ENCODE peak calls at places on chromosome 21, in eight cellular contexts. G is PC-3; N is IMR-90; V is psoas muscle; M is lung; Q is CD8-positive, alpha-beta memory T cell; K is ovary; L is tibial artery. E is an unnamed sample. For H3K36me3, the result is how much of the 10 kb centered on the place peaks cover.

GRCh38 chr21:36480618-36481017 is 696 bp upstream of the CLDN14 start:
- DNase-seq in V (no peak), L (no peak), Q (no peak), K (no peak), N (no peak), G (no peak), M (no peak), E (no peak)

GRCh38 chr21:15034126-15034848 is 30.5 kb downstream of the NRIP1 start:
- DNase-seq in M (no peak), Q (no peak), L (no peak), K (no peak), G (peak), V (no peak), N (peak), E (no peak)

GRCh38 chr21:23695449-23695848 is 1911.8 kb downstream of the MRPL39 start:
- DNase-seq in L (no peak), M (no peak), V (no peak), Q (no peak), K (no peak), N (no peak), G (no peak), E (no peak)

GRCh38 chr21:30329203-30329868 is 8.2 kb downstream of the KRTAP27-1 start:
- DNase-seq in G (peak), Q (no peak), N (no peak), M (no peak), L (no peak), K (no peak), V (no peak), E (no peak)

GRCh38 chr21:15058718-15059316 is 6.0 kb downstream of the NRIP1 start:
- DNase-seq in G (peak), N (peak), L (no peak), K (no peak), Q (no peak), V (no peak), M (no peak), E (no peak)

GRCh38 chr21:36099000-36099399 is 29.2 kb downstream of the CBR1 start:
- DNase-seq in G (no peak), Q (no peak), N (no peak), M (no peak), K (no peak), L (no peak), V (no peak), E (no peak)

GRCh38 chr21:18449586-18449985 is 46.0 kb upstream of the TMPRSS15 start:
- DNase-seq in N (no peak), M (no peak), L (no peak), K (no peak), G (peak), V (no peak), Q (no peak), E (no peak)

GRCh38 chr21:28632718-28633408 is 359.8 kb downstream of the LTN1 start:
- DNase-seq in V (no peak), N (peak), G (peak), M (no peak), Q (no peak), L (no peak), K (no peak), E (peak)

GRCh38 chr21:17514124-17514481 is 1.3 kb downstream of the CXADR start:
- DNase-seq in G (peak), Q (no peak), L (no peak), M (no peak), K (no peak), V (no peak), N (no peak), E (peak)

GRCh38 chr21:25934771-25935224 is 200.0 kb downstream of the GABPA start:
- DNase-seq in V (peak), M (peak), K (peak), L (peak), N (peak), Q (no peak), G (peak), E (peak)

GRCh38 chr21:35034203-35034926 is 14.7 kb downstream of the RUNX1 start:
- DNase-seq in L (no peak), V (no peak), K (no peak), M (no peak), N (no peak), G (no peak), Q (no peak), E (no peak)

GRCh38 chr21:14591882-14592281 is 45.8 kb upstream of the SAMSN1 start:
- DNase-seq in M (peak), K (no peak), N (no peak), V (peak), G (peak), L (peak), Q (no peak), E (no peak)

GRCh38 chr21:18041012-18041411 is 203.6 kb upstream of the CHODL start:
- DNase-seq in M (no peak), Q (no peak), K (no peak), G (peak), V (no peak), N (no peak), L (no peak), E (no peak)

GRCh38 chr21:41435728-41436127 is 9.7 kb downstream of the MX1 start:
- DNase-seq in G (no peak), L (no peak), V (no peak), K (no peak), N (no peak), M (no peak), Q (no peak), E (no peak)

GRCh38 chr21:36061445-36061844 is 1.1 kb upstream of the SETD4 start:
- DNase-seq in Q (no peak), G (no peak), V (no peak), L (no peak), K (no peak), M (no peak), N (no peak), E (no peak)

GRCh38 chr21:34797202-34797527 is 128.4 kb downstream of the CLIC6 start:
- DNase-seq in N (no peak), L (no peak), M (no peak), V (no peak), K (no peak), G (no peak), Q (no peak), E (no peak)

GRCh38 chr21:36263797-36264196 is 56.2 kb upstream of the MORC3 start:
- DNase-seq in V (no peak), M (no peak), G (no peak), N (no peak), K (no peak), Q (no peak), L (no peak), E (no peak)

DNA sequence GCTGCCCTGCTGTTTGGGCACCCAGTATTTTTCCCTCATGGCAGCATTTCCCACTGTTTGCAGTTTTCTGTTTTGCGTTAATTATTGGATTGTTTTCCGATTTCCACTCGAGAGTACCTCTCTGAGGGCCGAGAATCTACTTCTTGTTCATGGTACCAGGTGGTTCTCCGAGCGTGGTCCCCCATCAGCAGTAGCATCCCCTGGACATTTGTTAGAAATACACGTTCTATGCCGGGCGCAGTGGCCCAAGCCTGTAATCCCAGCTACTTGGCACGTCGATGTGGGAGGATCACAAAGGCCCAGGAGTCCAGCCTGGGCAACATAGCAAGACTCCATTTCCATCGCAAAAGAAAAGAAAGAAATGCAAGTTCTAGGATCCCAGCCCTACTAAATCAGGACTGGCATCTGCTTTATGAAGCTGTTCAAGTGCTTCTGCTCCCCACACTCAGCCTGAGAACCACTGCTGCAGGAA is 712 bp downstream of the RRP1 start:
- DNase-seq in V (no peak), G (no peak), L (no peak), M (no peak), K (no peak), N (no peak), Q (no peak), E (no peak)
- H3K36me3 ChIP-seq in V (under half), G (under half), L (under half), M (under half), K (under half), N (under half), Q (under half), E (under half)

GRCh38 chr21:44365251-44365966 is 12.0 kb downstream of the TRPM2 start:
- DNase-seq in M (no peak), N (no peak), K (no peak), G (no peak), L (no peak), V (no peak), Q (no peak), E (no peak)

GRCh38 chr21:44360174-44360573 is 6.8 kb downstream of the TRPM2 start:
- DNase-seq in M (no peak), N (no peak), Q (no peak), V (no peak), K (no peak), L (no peak), G (no peak), E (no peak)

GRCh38 chr21:44364151-44365053 is 11.0 kb downstream of the TRPM2 start:
- DNase-seq in L (no peak), N (no peak), Q (no peak), M (no peak), V (no peak), G (no peak), K (no peak), E (no peak)

GRCh38 chr21:44365967-44366585 is 12.7 kb downstream of the TRPM2 start:
- DNase-seq in G (no peak), V (no peak), Q (no peak), M (no peak), L (no peak), K (no peak), N (no peak), E (no peak)

GRCh38 chr21:44363278-44363677 is 9.9 kb downstream of the TRPM2 start:
- DNase-seq in M (no peak), G (no peak), L (no peak), K (no peak), N (no peak), Q (no peak), V (no peak), E (no peak)
- H3K36me3 ChIP-seq in M (under half), G (under half), L (under half), K (under half), N (under half), Q (under half), V (under half), E (under half)

GRCh38 chr21:33396436-33396835 is 6.8 kb upstream of the IFNGR2 start:
- DNase-seq in M (no peak), V (no peak), K (no peak), G (no peak), N (no peak), L (no peak), Q (no peak), E (no peak)
- H3K36me3 ChIP-seq in M (under half), V (under half), K (under half), G (under half), N (under half), L (under half), Q (under half), E (under half)

GRCh38 chr21:43691086-43691795 is 27.7 kb upstream of the PDXK start:
- DNase-seq in L (no peak), V (no peak), K (no peak), M (no peak), G (no peak), Q (no peak), N (no peak), E (no peak)
- H3K36me3 ChIP-seq in L (half or more), V (half or more), K (under half), M (under half), G (half or more), Q (under half), N (half or more), E (under half)

DNA sequence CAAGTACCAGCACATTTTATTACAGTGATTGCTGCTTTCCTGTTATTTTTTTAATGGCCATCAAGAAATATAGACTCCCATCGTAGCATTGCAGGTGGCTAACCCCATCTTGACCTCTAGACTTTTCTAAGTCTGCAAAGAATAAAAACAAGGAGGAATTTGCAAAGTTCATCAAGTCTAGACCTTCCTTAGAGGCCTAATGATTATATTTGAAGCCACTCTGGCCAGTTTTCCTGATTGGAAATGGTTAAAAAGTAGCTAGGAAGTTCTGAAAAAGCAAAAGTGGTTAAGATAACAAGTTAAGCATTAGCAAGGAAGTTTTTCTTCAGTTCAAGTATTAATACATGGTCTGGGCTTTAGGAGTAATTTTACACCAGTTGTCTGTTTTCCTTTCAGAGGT is 16.7 kb upstream of the KCNJ15 start:
- DNase-seq in Q (no peak), N (no peak), K (no peak), G (no peak), M (no peak), V (no peak), L (no peak), E (no peak)
- H3K36me3 ChIP-seq in Q (under half), N (under half), K (under half), G (under half), M (under half), V (under half), L (under half), E (under half)

GRCh38 chr21:46127239-46128105 is 27.9 kb downstream of the FTCD start:
- DNase-seq in K (peak), N (no peak), M (no peak), V (peak), L (peak), G (no peak), Q (no peak), E (no peak)
- H3K36me3 ChIP-seq in K (under half), N (half or more), M (under half), V (under half), L (half or more), G (under half), Q (under half), E (under half)

DNA sequence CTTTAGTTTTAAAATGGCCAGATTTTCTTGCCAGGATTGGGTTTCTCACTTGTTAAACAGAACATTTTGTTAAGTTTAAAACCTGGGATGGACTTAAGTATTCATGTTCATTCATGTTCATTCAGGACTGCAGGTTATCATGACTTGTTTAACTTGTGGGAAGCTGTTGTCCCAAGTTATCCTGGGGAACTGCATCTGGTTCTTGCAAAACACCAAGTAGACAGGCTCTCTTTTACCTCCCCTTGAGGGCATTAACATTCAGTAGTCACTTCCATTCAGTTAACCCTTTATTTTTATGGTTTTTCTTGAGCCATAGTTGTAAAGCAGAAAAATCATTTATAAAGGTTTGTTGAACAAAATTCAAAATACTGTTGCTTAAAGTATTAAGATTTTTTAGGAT is 8.1 kb downstream of the SOD1 start:
- DNase-seq in G (no peak), Q (no peak), V (no peak), M (no peak), N (no peak), K (no peak), L (no peak), E (no peak)
- H3K36me3 ChIP-seq in G (half or more), Q (under half), V (half or more), M (under half), N (under half), K (under half), L (half or more), E (under half)

DNA sequence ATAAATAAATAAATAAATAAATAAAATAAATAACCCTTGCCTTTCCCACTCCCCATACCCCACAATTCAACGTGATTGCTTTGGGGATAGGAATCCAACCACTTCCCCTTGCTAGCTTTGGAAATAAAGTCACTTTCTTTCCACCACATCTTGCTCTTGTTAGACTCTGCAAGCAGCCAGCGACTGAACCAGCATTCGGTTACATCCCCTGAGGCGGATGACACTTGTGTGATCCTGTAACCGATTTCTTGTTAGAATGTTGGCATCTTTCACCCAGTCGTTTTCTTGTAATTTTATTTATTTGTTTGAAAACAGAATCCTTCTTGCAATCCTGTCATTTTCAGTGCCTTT is 1.6 kb upstream of the IFNGR2 start:
- DNase-seq in Q (no peak), L (no peak), M (no peak), N (no peak), G (peak), K (no peak), V (no peak), E (no peak)
- H3K36me3 ChIP-seq in Q (under half), L (under half), M (under half), N (under half), G (under half), K (under half), V (under half), E (under half)

E was measured in PC-9.